ENCODE peak calls at places on chromosomes 5 and 9, in eight cellular contexts. I is astrocyte, U is gastrocnemius medialis, R is fibroblast of lung, Y is heart left ventricle, C is suprapubic skin, F is transverse colon, Q is cardiac muscle cell. M is an unnamed sample.

GRCh38 chr9:129383005-129383414 is 204.9 kb upstream of the IER5L start:
- DNase-seq in I (no peak), U (peak; percentile 70), R (no peak), Y (peak; percentile 64), C (peak; percentile 80), F (peak; percentile 86), Q (peak; percentile 72), M (no peak)

GRCh38 chr5:4215143-4215542 is 619.5 kb downstream of the IRX1 start:
- DNase-seq in I (no peak), U (no peak), R (no peak), Y (no peak), C (no peak), F (no peak), Q (no peak), M (no peak)

GRCh38 chr5:57435701-57436134 is 46.9 kb downstream of the ACTBL2 start:
- DNase-seq in I (peak; percentile 100), U (no peak), R (peak; percentile 100), Y (no peak), C (no peak), F (no peak), Q (no peak), M (no peak)

GRCh38 chr9:114779352-114779845 is 26.4 kb downstream of the TNFSF15 start:
- DNase-seq in I (peak; percentile 28), U (peak; percentile 13), R (peak; percentile 46), Y (no peak), C (peak; percentile 66), F (peak; percentile 94), Q (no peak), M (no peak)

GRCh38 chr5:124553911-124554310 is 192.5 kb downstream of the ZNF608 start:
- DNase-seq in I (no peak), U (no peak), R (no peak), Y (no peak), C (no peak), F (no peak), Q (no peak), M (no peak)

GRCh38 chr5:156552855-156553358 is 225.9 kb downstream of the SGCD start:
- DNase-seq in I (no peak), U (peak; percentile 80), R (no peak), Y (no peak), C (no peak), F (no peak), Q (no peak), M (no peak)

GRCh38 chr9:104784098-104784497 is 20.2 kb downstream of the NIPSNAP3B start:
- DNase-seq in I (no peak), U (no peak), R (no peak), Y (no peak), C (no peak), F (no peak), Q (no peak), M (no peak)

GRCh38 chr5:68669864-68670263 is 423.9 kb upstream of the SLC30A5 start:
- DNase-seq in I (no peak), U (no peak), R (no peak), Y (no peak), C (no peak), F (no peak), Q (no peak), M (no peak)

GRCh38 chr5:137320056-137321045 is 178.8 kb downstream of the SPOCK1 start:
- DNase-seq in I (peak; percentile 68), U (peak; percentile 32), R (peak; percentile 75), Y (no peak), C (no peak), F (no peak), Q (peak; percentile 66), M (peak; percentile 22)

GRCh38 chr5:158780656-158781237 is 319.0 kb downstream of the EBF1 start:
- DNase-seq in I (no peak), U (no peak), R (no peak), Y (no peak), C (no peak), F (no peak), Q (no peak), M (no peak)

GRCh38 chr9:75152416-75152815 is 64.1 kb downstream of the OSTF1 start:
- DNase-seq in I (no peak), U (no peak), R (no peak), Y (no peak), C (no peak), F (no peak), Q (no peak), M (no peak)

GRCh38 chr5:6176294-6176693 is 202.1 kb downstream of the MED10 start:
- DNase-seq in I (no peak), U (no peak), R (no peak), Y (no peak), C (no peak), F (no peak), Q (no peak), M (no peak)

GRCh38 chr5:4781312-4781711 is 358.8 kb upstream of the ADAMTS16 start:
- DNase-seq in I (no peak), U (no peak), R (no peak), Y (no peak), C (no peak), F (no peak), Q (no peak), M (no peak)

GRCh38 chr5:32251864-32252458 is 60.8 kb downstream of the MTMR12 start:
- DNase-seq in I (no peak), U (no peak), R (no peak), Y (no peak), C (no peak), F (no peak), Q (no peak), M (no peak)

GRCh38 chr5:138488481-138488945 is 23.2 kb downstream of the EGR1 start:
- DNase-seq in I (peak; percentile 73), U (no peak), R (peak; percentile 82), Y (no peak), C (no peak), F (no peak), Q (no peak), M (no peak)

GRCh38 chr9:36245906-36246305 is 12.3 kb downstream of the GNE start:
- DNase-seq in I (no peak), U (no peak), R (peak; percentile 8), Y (no peak), C (no peak), F (no peak), Q (no peak), M (no peak)

DNA sequence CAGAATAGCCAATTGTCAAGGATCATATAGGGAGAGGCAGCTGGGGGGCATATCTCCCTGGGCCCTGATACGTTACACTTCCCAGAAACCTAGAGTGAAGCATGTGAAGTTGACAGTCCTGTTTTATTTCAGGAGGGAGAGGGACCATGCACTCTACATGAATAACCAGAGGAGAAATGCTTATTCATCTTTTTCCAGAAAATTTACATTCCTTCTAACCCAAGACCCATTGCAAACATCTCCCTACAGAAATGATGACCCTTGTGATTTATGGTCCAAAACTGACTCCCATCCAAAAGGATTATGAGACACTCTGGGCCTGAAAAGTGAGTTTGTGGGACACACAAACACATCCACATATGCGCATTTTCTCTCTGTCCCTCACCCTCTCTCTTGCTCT is 451.1 kb upstream of the KLF4 start:
- DNase-seq in I (no peak), U (no peak), R (no peak), Y (no peak), C (no peak), F (no peak), Q (no peak), M (no peak)
- H3K36me3 ChIP-seq in I (no peaks in the 10 kb centered on the region), U (no peaks in the 10 kb centered on the region), R (no peaks in the 10 kb centered on the region), Y (no peaks in the 10 kb centered on the region), C (no peaks in the 10 kb centered on the region), F (no peaks in the 10 kb centered on the region), Q (no peaks in the 10 kb centered on the region), M (no peaks in the 10 kb centered on the region)

DNA sequence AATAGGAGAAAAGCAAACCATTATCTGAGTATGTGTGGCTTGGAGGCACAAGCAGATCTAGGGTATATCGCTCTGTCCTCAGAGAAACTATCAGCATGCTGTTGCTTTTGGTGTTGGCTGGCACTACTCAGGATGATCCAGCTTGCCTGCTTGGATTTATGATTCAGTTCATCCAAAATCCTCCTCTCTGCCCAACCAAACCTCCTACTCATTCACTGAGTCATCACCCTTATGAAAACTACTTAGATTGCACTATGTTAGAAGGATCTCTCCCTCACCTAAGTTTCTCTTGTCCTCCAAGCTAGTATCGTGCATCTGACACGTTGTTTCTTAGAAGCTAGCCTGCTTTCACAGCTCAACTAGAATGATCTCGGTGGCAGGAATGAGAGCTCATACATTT is 14.2 kb upstream of the ZBED3 start:
- DNase-seq in I (peak; percentile 70), U (no peak), R (peak; percentile 78), Y (no peak), C (no peak), F (no peak), Q (no peak), M (no peak)
- TF ChIP-seq CTCF in I (no peak), U (no peak), R (no peak), Y (no peak), C (no peak), F (no peak), Q (no peak), M (no peak)

GRCh38 chr5:2751592-2752021 is at the start of gene IRX2:
- DNase-seq in I (peak; percentile 96), U (no peak), R (peak; percentile 98), Y (peak; percentile 86), C (peak; percentile 92), F (peak; percentile 32), Q (peak; percentile 98), M (no peak)

GRCh38 chr5:2749514-2750025 is 1.9 kb downstream of the IRX2 start:
- DNase-seq in I (no peak), U (no peak), R (peak; percentile 60), Y (no peak), C (no peak), F (no peak), Q (no peak), M (no peak)

GRCh38 chr5:2748841-2749513 is 2.5 kb downstream of the IRX2 start:
- DNase-seq in I (no peak), U (no peak), R (no peak), Y (no peak), C (no peak), F (no peak), Q (no peak), M (no peak)

GRCh38 chr5:2750758-2751464 is 566 bp downstream of the IRX2 start:
- DNase-seq in I (no peak), U (no peak), R (peak; percentile 50), Y (no peak), C (no peak), F (no peak), Q (peak; percentile 69), M (no peak)

DNA sequence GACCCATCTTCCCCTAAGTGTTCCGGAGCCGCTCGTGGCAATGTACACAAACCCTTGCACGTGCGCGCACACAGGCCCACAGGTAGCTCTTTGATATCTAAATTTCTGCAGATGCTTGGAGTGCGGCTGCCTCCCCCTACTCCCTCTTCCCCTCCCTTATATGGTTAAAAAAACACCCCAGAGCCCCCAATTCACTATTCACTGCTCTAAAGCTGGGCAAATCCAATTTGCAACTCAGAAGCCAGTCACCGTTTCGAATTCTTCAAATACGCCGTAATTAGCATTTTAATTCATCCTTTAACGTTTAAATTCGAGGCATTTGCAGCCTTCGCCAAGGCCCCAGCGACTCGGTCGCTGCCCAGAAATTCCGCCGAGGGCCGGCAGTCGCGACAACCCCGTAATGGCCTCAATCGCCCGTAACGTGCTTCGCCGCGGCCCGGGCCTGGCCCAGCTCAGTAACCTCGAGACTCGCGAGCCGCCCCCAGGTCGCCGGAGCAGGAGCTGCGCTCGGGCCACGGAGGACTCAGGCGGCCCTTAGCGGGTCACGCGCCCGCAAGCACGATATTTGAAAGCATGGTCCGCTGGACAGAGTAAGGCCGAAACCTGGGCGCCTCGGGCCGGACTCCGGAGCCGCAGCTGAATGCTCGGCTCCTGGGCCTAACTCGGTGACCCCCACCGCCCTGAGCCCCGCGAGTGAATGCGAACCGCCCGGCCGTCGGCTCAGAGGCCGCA is 1.3 kb downstream of the IRX2 start:
- DNase-seq in I (no peak), U (no peak), R (no peak), Y (no peak), C (no peak), F (no peak), Q (peak; percentile 68), M (no peak)
- H3K4me3 ChIP-seq in I (peak overlapping the region; percentile 77), U (no peak overlapping the region), R (peak overlapping the region; percentile 56), Y (peak overlapping the region; percentile 47), C (peak overlapping the region; percentile 83), F (peak overlapping the region; percentile 26), Q (peak overlapping the region; percentile 97), M (no peak overlapping the region)

GRCh38 chr9:92266486-92266885 is 27.0 kb downstream of the IARS1 start:
- DNase-seq in I (no peak), U (no peak), R (no peak), Y (no peak), C (no peak), F (no peak), Q (no peak), M (no peak)
- H3K36me3 ChIP-seq in I (peaks cover 91% of the 10 kb centered on the region), U (peaks cover 9% of the 10 kb centered on the region), R (peaks cover 29% of the 10 kb centered on the region), Y (peaks cover 100% of the 10 kb centered on the region), C (peaks cover 100% of the 10 kb centered on the region), F (peaks cover 90% of the 10 kb centered on the region), Q (peaks cover 88% of the 10 kb centered on the region), M (peaks cover 100% of the 10 kb centered on the region)